ENCODE peak calls at places on chromosome 6, in four cellular contexts. F is CD8-positive, alpha-beta T cell; Q is AG04450; N is B cell. X is an unnamed sample.

GRCh38 chr6:71393471-71393870 is 104.9 kb downstream of the OGFRL1 start:
- DNase-seq in F (no peak), Q (no peak), N (no peak), X (no peak)

GRCh38 chr6:19454296-19454998 is 382.7 kb upstream of the ID4 start:
- DNase-seq in F (no peak), Q (no peak), N (no peak), X (no peak)

GRCh38 chr6:95693108-95693507 is 115.8 kb downstream of the MANEA start:
- DNase-seq in F (no peak), Q (no peak), N (no peak), X (no peak)

GRCh38 chr6:1522779-1523178 is 86.9 kb upstream of the FOXC1 start:
- DNase-seq in F (no peak), Q (no peak), N (no peak), X (no peak)

GRCh38 chr6:132364249-132364648 is 37.0 kb downstream of the MOXD1 start:
- DNase-seq in F (no peak), Q (no peak), N (no peak), X (no peak)

GRCh38 chr6:12196326-12196936 is 93.7 kb upstream of the EDN1 start:
- DNase-seq in F (no peak), Q (peak), N (no peak), X (no peak)

GRCh38 chr6:108661430-108661829 is 100.7 kb downstream of the FOXO3 start:
- DNase-seq in F (no peak), Q (no peak), N (no peak), X (no peak)

GRCh38 chr6:54617730-54618129 is 228.8 kb upstream of the FAM83B start:
- DNase-seq in F (no peak), Q (peak), N (no peak), X (no peak)

GRCh38 chr6:167745660-167746376 is 80.9 kb upstream of the AFDN start:
- DNase-seq in F (no peak), Q (no peak), N (no peak), X (no peak)

GRCh38 chr6:81105998-81106397 is 646.5 kb downstream of the TENT5A start:
- DNase-seq in F (no peak), Q (no peak), N (no peak), X (no peak)

GRCh38 chr6:170231496-170232185 is 59.2 kb downstream of the DLL1 start:
- DNase-seq in F (no peak), Q (no peak), N (no peak), X (no peak)

GRCh38 chr6:69790629-69791028 is 6.2 kb downstream of the LMBRD1 start:
- DNase-seq in F (no peak), Q (no peak), N (no peak), X (no peak)

GRCh38 chr6:35642471-35643161 is 46.1 kb downstream of the FKBP5 start:
- DNase-seq in F (no peak), Q (no peak), N (no peak), X (no peak)

GRCh38 chr6:158481612-158482473 is 78.0 kb upstream of the TMEM181 start:
- DNase-seq in F (no peak), Q (no peak), N (no peak), X (no peak)

GRCh38 chr6:137342607-137343186 is 123.5 kb upstream of the IFNGR1 start:
- DNase-seq in F (no peak), Q (no peak), N (no peak), X (no peak)

GRCh38 chr6:154824076-154824475 is 90.9 kb downstream of the SCAF8 start:
- DNase-seq in F (no peak), Q (no peak), N (no peak), X (no peak)

GRCh38 chr6:166435574-166435973 is 52.8 kb upstream of the MPC1 start:
- DNase-seq in F (peak), Q (no peak), N (no peak), X (no peak)

GRCh38 chr6:84625510-84625909 is 138.9 kb downstream of the TBX18 start:
- DNase-seq in F (no peak), Q (no peak), N (no peak), X (no peak)

GRCh38 chr6:1091905-1092304 is 220.0 kb upstream of the FOXQ1 start:
- DNase-seq in F (no peak), Q (no peak), N (no peak), X (no peak)

GRCh38 chr6:128046033-128046432 is 145.2 kb upstream of the THEMIS start:
- DNase-seq in F (no peak), Q (no peak), N (no peak), X (no peak)

GRCh38 chr6:135962731-135963130 is 111.2 kb downstream of the PDE7B start:
- DNase-seq in F (no peak), Q (no peak), N (no peak), X (no peak)

GRCh38 chr6:3841066-3841454 is 8.1 kb upstream of the FAM50B start:
- DNase-seq in F (no peak), Q (no peak), N (no peak), X (no peak)

GRCh38 chr6:19892250-19892649 is 55.1 kb downstream of the ID4 start:
- DNase-seq in F (no peak), Q (no peak), N (no peak), X (no peak)

GRCh38 chr6:43871284-43871683 is 101.3 kb downstream of the VEGFA start:
- DNase-seq in F (no peak), Q (no peak), N (no peak), X (no peak)

GRCh38 chr6:31156647-31157046 is 955 bp downstream of the CCHCR1 start:
- DNase-seq in F (no peak), Q (no peak), N (no peak), X (no peak)

GRCh38 chr6:125169058-125169457 is 15.5 kb downstream of the TPD52L1 start:
- DNase-seq in F (no peak), Q (no peak), N (no peak), X (no peak)

GRCh38 chr6:70280462-70280861 is 22.4 kb downstream of the COL9A1 start:
- DNase-seq in F (no peak), Q (no peak), N (no peak), X (no peak)

GRCh38 chr6:3468585-3468984 is 11.7 kb upstream of the SLC22A23 start:
- DNase-seq in F (no peak), Q (no peak), N (no peak), X (no peak)

GRCh38 chr6:41187924-41188886 is 12.7 kb downstream of the TREML2 start:
- DNase-seq in F (no peak), Q (no peak), N (no peak), X (no peak)

GRCh38 chr6:64665137-64665536 is 1029.5 kb downstream of the PHF3 start:
- DNase-seq in F (no peak), Q (no peak), N (no peak), X (no peak)

GRCh38 chr6:106439459-106439858 is 78.9 kb downstream of the CRYBG1 start:
- DNase-seq in F (no peak), Q (no peak), N (no peak), X (no peak)

GRCh38 chr6:77456531-77457248 is 6.6 kb downstream of the HTR1B start:
- DNase-seq in F (no peak), Q (peak), N (no peak), X (no peak)

GRCh38 chr6:118598324-118598723 is 50.2 kb downstream of the PLN start:
- DNase-seq in F (no peak), Q (no peak), N (no peak), X (no peak)